ENCODE peak calls at places on chromosomes 2 and 18, in five cellular contexts. F is heart left ventricle, P is endodermal cell, W is GM12878, Z is mesenchymal stem cell. Y is an unnamed sample. For H3K27me3 and H3K4me1, the result is how much of the 10 kb centered on the place peaks cover.

GRCh38 chr2:187875836-187876235 is 321.6 kb upstream of the TFPI start:
- DNase-seq in W (no peak), P (no peak), F (no peak), Z (peak), Y (no peak)

GRCh38 chr2:146979746-146980145 is 865.1 kb upstream of the ACVR2A start:
- DNase-seq in W (no peak), Z (no peak), P (no peak), F (no peak), Y (no peak)

GRCh38 chr2:230412369-230412706 is 3.7 kb upstream of the SP100 start:
- DNase-seq in Z (no peak), F (no peak), P (no peak), W (no peak), Y (no peak)

GRCh38 chr2:64204006-64204632 is 59.9 kb upstream of the PELI1 start:
- DNase-seq in Z (peak), F (peak), W (peak), P (no peak), Y (no peak)

GRCh38 chr18:57210101-57210661 is 63.3 kb downstream of the BOD1L2 start:
- DNase-seq in W (no peak), Z (peak), P (peak), F (peak), Y (no peak)

GRCh38 chr18:77201508-77201907 is 48.1 kb upstream of the GALR1 start:
- DNase-seq in P (no peak), Z (no peak), W (no peak), F (no peak), Y (no peak)

GRCh38 chr2:12300019-12300602 is 416.6 kb upstream of the TRIB2 start:
- DNase-seq in F (no peak), P (no peak), Z (no peak), W (no peak), Y (no peak)

GRCh38 chr2:83594261-83594660 is 864.8 kb downstream of the SUCLG1 start:
- DNase-seq in P (no peak), Z (no peak), F (no peak), W (no peak), Y (no peak)

GRCh38 chr2:44326548-44327269 is 34.6 kb downstream of the PREPL start:
- DNase-seq in Z (no peak), F (no peak), P (no peak), W (no peak), Y (no peak)

GRCh38 chr2:10184421-10184820 is 61.9 kb downstream of the RRM2 start:
- DNase-seq in P (no peak), F (no peak), Z (no peak), W (no peak), Y (no peak)

GRCh38 chr2:31227110-31227509 is 6.8 kb upstream of the EHD3 start:
- DNase-seq in P (peak), F (no peak), Z (no peak), W (no peak), Y (no peak)

GRCh38 chr2:108616731-108617161 is 82.5 kb downstream of the LIMS1 start:
- DNase-seq in Z (peak), W (no peak), P (no peak), F (no peak), Y (no peak)

GRCh38 chr2:85662899-85663683 is 4.9 kb downstream of the SFTPB start:
- DNase-seq in W (no peak), P (peak), Z (peak), F (peak), Y (no peak)

GRCh38 chr2:239267411-239267941 is 133.3 kb downstream of the HDAC4 start:
- DNase-seq in F (peak), Z (peak), W (peak), P (no peak), Y (no peak)

GRCh38 chr2:214311931-214312749 is 98.7 kb upstream of the VWC2L start:
- DNase-seq in Z (no peak), F (no peak), P (no peak), W (no peak), Y (no peak)

GRCh38 chr18:21831413-21831831 is 90.8 kb downstream of the MIB1 start:
- DNase-seq in Z (peak), W (no peak), F (peak), P (no peak), Y (no peak)

GRCh38 chr2:218396688-218397501 is 2.8 kb upstream of the CTDSP1 start:
- DNase-seq in F (peak), W (no peak), P (peak), Z (peak), Y (no peak)

GRCh38 chr2:160918909-160919503 is 241.2 kb upstream of the TANK start:
- DNase-seq in W (no peak), Z (peak), F (peak), P (peak), Y (peak)

GRCh38 chr18:52422985-52423601 is 83.1 kb downstream of the DCC start:
- DNase-seq in F (no peak), P (no peak), W (no peak), Z (no peak), Y (no peak)

GRCh38 chr2:74188018-74188601 is 9.4 kb upstream of the MOB1A start:
- DNase-seq in F (no peak), P (peak), Z (peak), W (no peak), Y (no peak)

GRCh38 chr2:204325468-204325867 is 219.8 kb upstream of the PARD3B start:
- DNase-seq in P (peak), W (no peak), F (peak), Z (peak), Y (peak)

GRCh38 chr2:178258916-178259315 is 64.6 kb downstream of the OSBPL6 start:
- DNase-seq in Z (no peak), W (no peak), P (no peak), F (no peak), Y (no peak)

GRCh38 chr2:239461551-239462515 is 61.0 kb upstream of the HDAC4 start:
- DNase-seq in Z (no peak), W (no peak), P (peak), F (no peak), Y (no peak)

GRCh38 chr2:172438064-172438421 is 10.7 kb downstream of the ITGA6 start:
- DNase-seq in W (no peak), F (no peak), Z (no peak), P (no peak), Y (no peak)

GRCh38 chr2:166628478-166629136 is 134.6 kb upstream of the SCN7A start:
- DNase-seq in P (peak), F (no peak), W (no peak), Z (no peak), Y (no peak)

GRCh38 chr2:142119347-142119746 is 11.5 kb downstream of the LRP1B start:
- DNase-seq in F (no peak), W (no peak), Z (no peak), P (no peak), Y (no peak)
- H3K27me3 ChIP-seq in F (under half), W (under half), Z (under half), P (under half), Y (under half)

GRCh38 chr18:40926679-40927078 is 1028.4 kb upstream of the PIK3C3 start:
- DNase-seq in W (no peak), P (no peak), F (no peak), Z (no peak), Y (no peak)
- H3K4me1 ChIP-seq in W (under half), P (under half), F (under half), Z (under half), Y (under half)

DNA sequence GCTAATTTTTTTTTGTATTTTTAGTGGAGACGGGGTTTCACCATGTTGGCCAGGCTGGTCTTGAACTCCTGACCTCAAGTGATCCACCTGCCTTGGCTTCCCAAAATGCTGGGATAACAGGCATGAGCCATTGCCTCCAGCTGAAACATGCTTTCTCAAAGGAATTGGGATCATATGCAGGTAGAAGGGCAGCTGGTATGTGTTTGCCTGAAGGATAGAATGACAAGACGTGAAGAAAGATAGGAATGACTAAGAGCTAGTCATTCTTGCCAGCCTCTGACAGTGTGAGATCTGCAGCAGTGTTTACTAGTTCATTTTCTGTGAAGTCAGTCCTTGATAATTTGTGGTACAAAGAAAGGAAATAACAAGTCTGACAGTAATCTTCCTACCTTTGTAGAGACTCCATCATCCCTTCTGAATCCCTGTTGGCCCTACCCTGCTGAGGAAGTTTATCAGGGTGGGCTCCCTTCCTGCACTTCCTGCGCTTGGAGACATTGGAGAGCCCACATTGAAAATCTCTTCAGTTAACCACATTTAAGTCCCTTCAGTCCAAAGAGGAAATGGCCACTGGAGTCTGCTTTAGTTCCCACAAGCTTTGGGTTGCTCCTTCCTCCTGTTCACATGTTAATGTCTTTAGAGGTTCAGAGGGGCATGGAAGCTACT is 14.7 kb downstream of the CFLAR start:
- DNase-seq in W (no peak), F (peak), Z (peak), P (no peak), Y (no peak)
- H3K4me3 ChIP-seq in W (peak), F (no peak), Z (no peak), P (peak), Y (no peak)

GRCh38 chr2:236166157-236166780 is 1.9 kb downstream of the GBX2 start:
- DNase-seq in Z (peak), P (peak), W (no peak), F (no peak), Y (no peak)

GRCh38 chr2:236165491-236166156 is 2.6 kb downstream of the GBX2 start:
- DNase-seq in W (no peak), F (no peak), P (no peak), Z (no peak), Y (no peak)

GRCh38 chr2:236163483-236164200 is 4.5 kb downstream of the GBX2 start:
- DNase-seq in Z (no peak), W (no peak), P (peak), F (no peak), Y (no peak)

GRCh38 chr2:236164201-236164982 is 3.8 kb downstream of the GBX2 start:
- DNase-seq in W (no peak), P (peak), F (no peak), Z (peak), Y (no peak)

DNA sequence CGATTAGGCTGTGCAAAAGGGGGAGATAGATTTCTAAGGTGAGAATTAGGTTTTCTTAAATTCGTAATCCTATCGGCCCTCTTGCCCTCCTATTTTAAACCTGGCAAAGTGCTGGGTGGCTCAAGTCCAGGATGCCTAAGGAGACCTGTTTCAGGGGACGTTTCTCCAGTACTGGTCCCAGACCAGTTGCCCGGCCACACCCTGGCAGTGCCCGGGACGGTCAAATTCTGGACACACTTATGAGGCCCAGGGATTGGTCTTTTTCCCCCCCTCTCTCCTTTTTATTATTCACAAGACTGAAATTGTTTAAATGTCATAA is 3.2 kb downstream of the GBX2 start:
- DNase-seq in W (no peak), P (no peak), F (no peak), Z (no peak), Y (no peak)
- H3K27me3 ChIP-seq in W (under half), P (half or more), F (half or more), Z (half or more), Y (half or more)

GRCh38 chr2:54559593-54560145 is 103.5 kb downstream of the SPTBN1 start:
- DNase-seq in F (peak), W (no peak), P (peak), Z (peak), Y (no peak)
- H3K4me1 ChIP-seq in F (half or more), W (under half), P (under half), Z (under half), Y (under half)

DNA sequence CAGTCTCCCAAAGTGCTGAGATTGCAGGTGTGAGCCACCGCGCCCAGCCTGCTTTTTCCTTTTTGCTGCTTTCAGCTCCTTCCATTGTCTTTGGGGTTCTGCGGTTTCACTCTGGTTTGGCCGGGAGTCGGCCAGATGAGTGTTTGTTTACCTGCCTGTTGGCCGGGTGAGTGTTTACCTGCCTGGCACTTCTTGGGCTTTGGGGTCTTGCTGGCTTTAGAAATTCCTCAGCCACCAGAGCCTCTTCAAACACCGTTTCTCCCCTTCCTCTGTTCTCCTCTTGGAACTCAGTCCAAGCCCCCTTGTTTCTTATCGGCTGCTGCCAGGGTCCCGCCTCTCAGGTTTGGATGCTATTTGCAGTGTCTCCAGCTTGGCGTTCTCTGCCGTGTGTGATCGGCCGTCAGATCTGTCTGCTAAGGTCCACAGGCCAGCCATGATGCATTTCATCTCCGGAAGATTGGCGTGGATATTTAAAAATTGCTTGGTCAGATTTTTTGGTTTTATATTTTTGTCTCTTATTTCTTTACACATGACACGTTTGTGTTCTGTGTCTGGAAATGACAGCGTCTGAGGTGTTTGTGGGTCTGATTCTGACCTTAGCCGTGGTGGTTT is 14.2 kb upstream of the GAL3ST2 start:
- DNase-seq in F (no peak), Z (no peak), W (no peak), P (peak), Y (no peak)
- H3K4me3 ChIP-seq in F (no peak), Z (no peak), W (no peak), P (no peak), Y (no peak)

GRCh38 chr2:20839052-20839451 is 16.2 kb upstream of the LDAH start:
- DNase-seq in Z (no peak), P (no peak), W (no peak), F (no peak), Y (no peak)
- H3K27me3 ChIP-seq in Z (under half), P (under half), W (under half), F (under half), Y (under half)

GRCh38 chr18:47858607-47859006 is 71.9 kb downstream of the SMAD2 start:
- DNase-seq in P (no peak), Z (no peak), W (no peak), F (no peak), Y (no peak)
- H3K4me1 ChIP-seq in P (under half), Z (under half), W (under half), F (under half), Y (under half)

GRCh38 chr2:150491943-150492342 is 4.5 kb upstream of the RND3 start:
- DNase-seq in P (no peak), W (no peak), Z (peak), F (no peak), Y (no peak)
- H3K4me3 ChIP-seq in P (no peak), W (no peak), Z (no peak), F (no peak), Y (no peak)